ENCODE peak calls at places on chromosomes 16 and 17, in eight cellular contexts. R, X, D, L, E, N, B and G are unnamed samples.

GRCh38 chr17:4249452-4250029 is 14.2 kb downstream of the ANKFY1 start:
- DNase-seq in B (no peak), E (no peak), L (no peak), N (no peak), X (no peak), R (peak), D (no peak), G (no peak)

GRCh38 chr17:75457047-75457654 is 716 bp downstream of the TMEM94 start:
- DNase-seq in N (no peak), D (no peak), B (peak), E (peak), X (no peak), L (peak), R (no peak), G (peak)

GRCh38 chr16:84740596-84741071 is 40.8 kb downstream of the USP10 start:
- DNase-seq in B (no peak), R (no peak), D (peak), L (peak), N (no peak), E (no peak), X (peak), G (no peak)

GRCh38 chr16:30958164-30959083 is 870 bp downstream of the SETD1A start:
- DNase-seq in D (peak), B (peak), X (peak), E (peak), N (peak), L (peak), R (no peak), G (no peak)

GRCh38 chr16:86252596-86252995 is 257.7 kb upstream of the FOXF1 start:
- DNase-seq in R (peak), D (no peak), X (no peak), B (peak), E (no peak), N (no peak), L (no peak), G (peak)

GRCh38 chr16:56849690-56850680 is 15.0 kb upstream of the SLC12A3 start:
- DNase-seq in E (no peak), X (no peak), B (no peak), D (no peak), N (no peak), L (no peak), R (no peak), G (no peak)

GRCh38 chr17:7706631-7707354 is 1.8 kb downstream of the EFNB3 start:
- DNase-seq in N (no peak), X (no peak), E (no peak), B (no peak), L (no peak), R (no peak), D (no peak), G (no peak)

GRCh38 chr17:17581509-17581908 is 10.0 kb downstream of the PEMT start:
- DNase-seq in N (no peak), D (no peak), B (no peak), E (no peak), X (no peak), L (no peak), R (no peak), G (no peak)

GRCh38 chr17:69388791-69389442 is 25.6 kb upstream of the MAP2K6 start:
- DNase-seq in X (no peak), L (no peak), D (no peak), N (no peak), R (no peak), B (no peak), E (no peak), G (no peak)

GRCh38 chr16:637081-638018 is 1.2 kb upstream of the METTL26 start:
- DNase-seq in E (no peak), D (peak), N (peak), R (peak), X (peak), L (peak), B (peak), G (peak)

GRCh38 chr17:13351046-13351445 is 250.7 kb downstream of the HS3ST3A1 start:
- DNase-seq in E (no peak), N (no peak), B (no peak), X (no peak), D (no peak), R (no peak), L (no peak), G (no peak)

GRCh38 chr17:8064590-8065019 is 22.9 kb downstream of the ALOX12B start:
- DNase-seq in B (no peak), E (no peak), R (no peak), N (no peak), X (no peak), D (no peak), L (peak), G (no peak)

GRCh38 chr17:50675190-50675589 is 32.5 kb downstream of the ANKRD40 start:
- DNase-seq in R (no peak), X (no peak), B (no peak), L (no peak), E (no peak), N (no peak), D (no peak), G (no peak)

GRCh38 chr17:2393954-2394749 is 6.7 kb downstream of the MNT start:
- DNase-seq in R (no peak), D (no peak), X (no peak), B (peak), L (peak), N (peak), E (no peak), G (no peak)

GRCh38 chr16:48318630-48319029 is 66.6 kb downstream of the SIAH1 start:
- DNase-seq in B (no peak), D (no peak), N (no peak), X (peak), E (no peak), L (no peak), R (peak), G (peak)

GRCh38 chr17:45160505-45161287 is 979 bp upstream of the HEXIM2 start:
- DNase-seq in R (peak), B (peak), X (peak), N (peak), D (peak), L (peak), E (no peak), G (no peak)

GRCh38 chr17:79899584-79899983 is 60.3 kb upstream of the CBX4 start:
- DNase-seq in R (no peak), L (no peak), X (no peak), D (no peak), N (no peak), B (no peak), E (no peak), G (no peak)

GRCh38 chr17:5378566-5379207 is 40.8 kb downstream of the NUP88 start:
- DNase-seq in X (no peak), D (no peak), N (no peak), L (no peak), E (no peak), R (peak), B (no peak), G (no peak)

GRCh38 chr17:81520021-81520894 is 7.7 kb upstream of the ACTG1 start:
- DNase-seq in X (peak), R (no peak), E (no peak), B (no peak), N (no peak), D (no peak), L (peak), G (no peak)

GRCh38 chr17:61436995-61437704 is 15.1 kb upstream of the TBX4 start:
- DNase-seq in L (no peak), B (no peak), E (no peak), X (no peak), D (no peak), R (no peak), N (no peak), G (no peak)

GRCh38 chr17:59620518-59621259 is 994 bp downstream of the CLTC start:
- DNase-seq in E (peak), R (peak), D (peak), X (peak), B (no peak), N (peak), L (no peak), G (peak)

GRCh38 chr16:24580665-24581064 is 41.3 kb downstream of the RBBP6 start:
- DNase-seq in D (no peak), R (no peak), L (no peak), E (no peak), N (no peak), X (no peak), B (no peak), G (no peak)

GRCh38 chr17:32275060-32276042 is 9.7 kb downstream of the RHBDL3 start:
- DNase-seq in R (peak), L (peak), B (peak), N (no peak), X (peak), D (peak), E (no peak), G (no peak)

GRCh38 chr17:82645516-82645915 is 2.7 kb downstream of the WDR45B start:
- DNase-seq in B (no peak), R (no peak), D (no peak), N (no peak), X (no peak), L (no peak), E (no peak), G (no peak)

GRCh38 chr16:58501242-58502131 is 1.5 kb downstream of the NDRG4 start:
- DNase-seq in N (no peak), E (no peak), B (peak), R (no peak), X (no peak), L (no peak), D (no peak), G (no peak)

GRCh38 chr16:59593256-59593655 is 859.1 kb upstream of the GOT2 start:
- DNase-seq in R (peak), B (no peak), L (no peak), D (no peak), E (no peak), N (no peak), X (no peak), G (no peak)

GRCh38 chr16:1592446-1592845 is 19.4 kb downstream of the IFT140 start:
- DNase-seq in X (no peak), R (no peak), L (no peak), D (no peak), B (no peak), E (no peak), N (no peak), G (no peak)

GRCh38 chr17:81509048-81509686 is 3.4 kb downstream of the ACTG1 start:
- DNase-seq in N (no peak), X (no peak), L (no peak), D (no peak), B (no peak), R (no peak), E (no peak), G (no peak)

GRCh38 chr16:30406911-30407793 is at the start of gene ZNF771:
- DNase-seq in E (peak), B (peak), D (peak), X (peak), L (peak), R (peak), N (peak), G (peak)

GRCh38 chr16:75526032-75526790 is 9.7 kb downstream of the CHST5 start:
- DNase-seq in E (no peak), D (no peak), L (no peak), B (no peak), R (no peak), X (no peak), N (no peak), G (no peak)

GRCh38 chr16:80350066-80350465 is 190.7 kb upstream of the DYNLRB2 start:
- DNase-seq in B (no peak), D (no peak), X (no peak), L (no peak), E (no peak), R (no peak), N (no peak), G (no peak)